ENCODE peak calls at places on chromosomes 5 and 9, in five cellular contexts. O is OCI-LY7; R is cardiac muscle cell; M is CD4-positive, alpha-beta T cell; B is suprapubic skin. A is an unnamed sample.

GRCh38 chr9:3468407-3469205 is 57.2 kb downstream of the RFX3 start:
- DNase-seq in O (no peak), B (no peak), R (no peak), M (no peak), A (no peak)

GRCh38 chr9:132756214-132756799 is 86.0 kb downstream of the GTF3C4 start:
- DNase-seq in B (peak), R (peak), M (no peak), O (no peak), A (no peak)

GRCh38 chr5:112720576-112720975 is 17.1 kb upstream of the APC start:
- DNase-seq in R (no peak), M (no peak), B (no peak), O (no peak), A (no peak)

GRCh38 chr9:130118841-130119520 is 53.2 kb upstream of the NCS1 start:
- DNase-seq in O (no peak), M (no peak), B (no peak), R (no peak), A (no peak)

GRCh38 chr9:124283232-124283814 is 25.6 kb downstream of the NEK6 start:
- DNase-seq in M (no peak), O (no peak), B (no peak), R (no peak), A (no peak)

GRCh38 chr9:92064711-92065110 is 50.5 kb downstream of the SPTLC1 start:
- DNase-seq in O (no peak), M (no peak), B (no peak), R (no peak), A (no peak)

GRCh38 chr9:136095028-136095494 is at the start of gene NACC2:
- DNase-seq in R (peak), M (no peak), B (no peak), O (no peak), A (peak)

GRCh38 chr5:39371367-39371635 is 7.0 kb upstream of the C9 start:
- DNase-seq in R (no peak), B (no peak), M (no peak), O (no peak), A (no peak)

GRCh38 chr9:123162359-123163345 is 105.7 kb downstream of the STRBP start:
- DNase-seq in B (no peak), O (no peak), M (no peak), R (no peak), A (no peak)

DNA sequence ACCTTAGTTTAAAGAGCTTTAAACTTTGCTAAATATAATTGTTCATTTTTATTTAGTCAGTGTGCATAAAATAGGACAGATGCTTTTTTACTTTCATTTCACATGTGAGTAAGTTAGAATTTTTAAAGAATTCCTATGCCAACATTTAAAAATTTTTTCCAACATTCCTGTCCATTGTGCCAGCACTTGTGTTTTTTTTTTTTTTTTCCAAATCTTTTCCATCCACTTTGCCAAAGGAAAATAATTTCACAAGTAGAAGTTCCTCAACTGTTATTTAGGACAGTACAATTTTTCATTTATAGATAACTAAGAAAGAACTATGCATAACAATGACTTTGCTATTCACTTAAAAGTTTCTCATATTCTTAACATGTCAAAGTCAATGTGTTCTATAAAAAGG is 189.5 kb downstream of the ADAMTS6 start:
- DNase-seq in R (no peak), M (no peak), O (no peak), B (no peak), A (no peak)
- H3K27ac ChIP-seq in R (no peak), M (no peak), O (no peak), B (no peak), A (no peak)

DNA sequence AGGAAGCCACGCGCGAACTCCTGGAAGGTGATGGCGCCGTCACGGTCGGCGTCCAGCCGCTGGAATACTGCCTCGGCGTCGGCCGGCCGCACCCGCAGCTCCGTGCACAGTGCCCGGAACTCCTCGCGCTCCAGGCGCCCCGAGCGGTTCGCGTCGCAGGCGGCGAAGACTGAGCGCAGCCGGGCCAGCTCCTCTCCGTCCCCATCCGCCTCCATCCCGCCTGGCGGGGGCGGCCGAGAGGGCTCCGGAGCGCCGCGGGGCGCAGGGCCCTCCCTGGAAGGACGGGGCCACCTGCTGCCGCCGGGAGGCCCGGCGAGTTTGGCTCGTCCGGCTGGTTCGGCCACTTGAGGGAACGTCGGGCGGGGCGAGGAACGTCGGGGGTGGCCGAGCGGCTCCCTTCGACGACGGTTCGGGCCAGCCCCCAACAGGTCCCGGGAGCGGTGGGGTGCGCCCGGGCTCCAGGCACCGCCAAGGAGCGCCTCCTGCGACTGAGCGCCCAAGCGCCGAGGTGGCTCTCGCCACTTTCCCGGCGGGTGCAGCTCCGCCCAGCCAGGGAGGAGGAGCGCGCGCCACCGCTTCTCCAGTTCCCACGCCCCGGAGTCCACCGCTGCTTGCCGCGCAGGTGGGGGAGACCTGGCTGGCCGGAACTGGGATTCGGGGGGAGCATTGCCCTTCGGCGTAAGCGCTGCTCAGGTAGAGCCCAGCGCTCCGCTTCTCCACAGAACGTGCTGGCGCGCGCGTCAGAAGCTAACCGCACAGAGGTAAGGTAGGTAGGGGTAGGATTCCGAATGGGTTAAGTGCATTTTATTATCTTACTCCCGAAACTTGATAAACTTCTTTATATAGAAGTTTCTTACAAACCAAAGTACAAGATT is at the start of gene RASEF:
- DNase-seq in R (peak), O (no peak), M (no peak), B (no peak), A (no peak)
- H3K27ac ChIP-seq in R (no peak), O (no peak), M (no peak), B (peak), A (no peak)

GRCh38 chr9:37953204-37953774 is 49.4 kb upstream of the SLC25A51 start:
- DNase-seq in M (no peak), B (no peak), O (no peak), R (no peak), A (no peak)

GRCh38 chr9:37953775-37954437 is 50.0 kb upstream of the SLC25A51 start:
- DNase-seq in B (no peak), M (no peak), O (no peak), R (no peak), A (no peak)

GRCh38 chr9:37952731-37953130 is 48.8 kb upstream of the SLC25A51 start:
- DNase-seq in B (no peak), R (no peak), M (no peak), O (no peak), A (no peak)

GRCh38 chr9:37950561-37950960 is 46.6 kb upstream of the SLC25A51 start:
- DNase-seq in B (no peak), O (no peak), M (no peak), R (no peak), A (no peak)

DNA sequence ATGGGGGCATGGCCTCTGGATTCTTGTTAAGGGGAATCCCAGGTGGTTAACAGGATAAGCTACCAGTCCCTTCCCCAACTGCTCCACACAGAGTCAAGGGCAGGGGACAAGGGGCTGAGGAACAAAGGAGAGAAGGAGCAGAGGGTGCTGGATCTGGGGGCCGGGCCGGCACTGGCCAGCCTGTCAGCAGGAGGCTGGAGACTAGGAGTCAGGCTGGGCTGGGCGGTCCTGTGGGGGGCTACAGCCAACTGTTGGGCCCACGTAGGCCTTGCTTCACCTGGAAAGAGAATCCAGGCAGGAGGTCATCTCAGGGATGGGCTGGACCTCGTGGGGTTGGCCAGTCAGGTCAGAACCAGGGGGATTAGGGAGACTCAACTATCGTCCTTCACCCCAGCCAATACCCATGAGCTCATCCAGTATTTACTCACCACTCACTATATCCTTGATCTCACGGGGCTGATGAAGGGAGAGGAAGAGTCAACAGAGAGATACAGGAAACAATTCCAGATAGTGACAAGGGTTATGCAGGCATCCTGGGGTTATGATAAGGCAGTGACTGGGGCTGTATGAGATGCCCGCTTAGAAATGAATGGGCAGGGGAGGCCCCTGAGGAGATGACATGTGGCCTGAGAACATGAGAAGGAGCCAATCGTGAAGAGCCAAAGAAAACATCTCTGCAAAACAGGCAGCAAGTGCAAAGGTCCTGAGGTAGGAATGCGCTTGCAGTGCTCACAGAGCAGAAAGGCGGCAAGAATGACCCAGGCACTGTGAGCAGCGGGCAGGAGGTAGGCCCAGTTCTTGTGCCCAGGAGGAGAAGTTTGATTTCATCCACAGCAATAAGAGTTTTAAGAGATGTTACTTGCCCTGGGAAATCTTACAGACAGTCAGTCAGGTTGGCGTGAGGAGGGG is 48.0 kb upstream of the SLC25A51 start:
- DNase-seq in M (no peak), B (no peak), R (no peak), O (no peak), A (no peak)
- H3K27ac ChIP-seq in M (no peak), B (no peak), R (no peak), O (no peak), A (no peak)

DNA sequence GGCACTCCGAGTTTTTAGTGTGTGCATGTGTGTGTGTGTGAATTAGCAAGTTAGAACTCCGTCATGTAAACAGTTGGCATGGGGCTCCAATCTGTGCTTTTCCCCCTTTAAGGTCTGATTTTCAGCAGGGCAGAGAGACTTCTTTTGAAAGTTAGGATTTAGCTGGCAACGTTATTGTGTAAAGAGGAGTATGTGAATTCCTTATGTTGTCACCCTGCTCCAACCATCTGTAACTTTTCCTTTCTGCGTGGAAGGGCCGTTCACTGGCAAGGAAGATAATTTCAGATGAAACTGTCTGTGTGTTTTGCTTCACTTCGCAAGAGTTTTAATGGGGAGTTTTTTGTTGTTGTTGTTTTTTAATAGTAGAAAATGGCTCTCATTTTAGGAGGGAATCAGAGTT is 342 bp downstream of the SGCD start:
- DNase-seq in O (no peak), R (no peak), M (no peak), B (no peak), A (no peak)
- H3K27ac ChIP-seq in O (no peak), R (peak), M (no peak), B (peak), A (peak)

GRCh38 chr5:175672976-175673648 is 15.2 kb downstream of the HRH2 start:
- DNase-seq in M (no peak), B (no peak), R (no peak), O (no peak), A (no peak)
- H3K27ac ChIP-seq in M (no peak), B (no peak), R (peak), O (no peak), A (no peak)

DNA sequence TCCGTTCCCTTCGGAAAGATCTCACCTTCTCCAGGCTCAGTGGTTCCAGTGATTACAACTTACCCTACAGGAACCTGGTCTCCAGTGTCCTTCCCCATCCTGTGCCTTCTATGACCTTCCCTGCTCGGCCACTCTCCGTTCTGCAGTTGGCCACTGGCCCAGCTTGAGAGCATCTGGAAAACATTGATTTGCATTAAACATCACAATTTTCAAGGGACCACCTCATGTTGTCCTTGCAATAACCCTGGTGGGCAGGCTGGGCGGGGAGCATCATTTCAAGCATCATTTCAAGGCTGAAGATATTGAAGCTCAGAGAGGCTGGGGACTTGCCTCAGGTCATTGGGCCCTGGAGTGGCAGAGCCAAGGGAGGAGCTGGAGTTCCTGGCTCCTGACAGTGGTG is 177.4 kb downstream of the SEC61B start:
- DNase-seq in R (no peak), M (no peak), O (no peak), B (no peak), A (no peak)
- H3K27ac ChIP-seq in R (no peak), M (no peak), O (no peak), B (no peak), A (no peak)

DNA sequence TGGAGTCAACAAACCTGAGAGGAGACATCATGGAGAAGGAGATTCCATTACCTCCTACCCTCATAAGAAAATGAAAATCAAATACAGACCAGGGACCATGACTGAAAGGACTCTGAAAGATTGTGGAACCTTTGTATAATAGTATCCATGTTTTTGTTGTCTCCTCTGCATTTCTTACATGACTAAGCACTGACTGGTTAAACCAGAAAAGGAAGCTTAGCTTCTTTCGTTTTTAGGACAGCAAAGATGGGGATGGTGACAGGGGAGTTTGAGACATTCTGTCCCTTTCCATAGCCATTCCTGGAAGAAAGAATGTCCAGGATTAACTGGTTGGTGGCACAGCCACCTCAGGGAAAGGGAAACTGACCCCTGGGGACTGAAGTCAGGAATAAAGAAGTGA is 22.2 kb downstream of the ITGA1 start:
- DNase-seq in R (no peak), O (no peak), M (no peak), B (no peak), A (no peak)
- H3K27ac ChIP-seq in R (no peak), O (no peak), M (no peak), B (no peak), A (peak)

GRCh38 chr5:134538296-134538695 is 12.8 kb downstream of the JADE2 start:
- DNase-seq in B (no peak), M (no peak), R (no peak), O (no peak), A (no peak)

GRCh38 chr5:134540747-134541733 is 15.6 kb downstream of the JADE2 start:
- DNase-seq in B (no peak), O (no peak), M (no peak), R (no peak), A (no peak)

GRCh38 chr5:134541736-134542376 is 16.4 kb downstream of the JADE2 start:
- DNase-seq in O (no peak), M (no peak), B (no peak), R (peak), A (peak)

GRCh38 chr5:134537297-134537696 is 11.8 kb downstream of the JADE2 start:
- DNase-seq in R (no peak), B (no peak), M (no peak), O (no peak), A (no peak)

DNA sequence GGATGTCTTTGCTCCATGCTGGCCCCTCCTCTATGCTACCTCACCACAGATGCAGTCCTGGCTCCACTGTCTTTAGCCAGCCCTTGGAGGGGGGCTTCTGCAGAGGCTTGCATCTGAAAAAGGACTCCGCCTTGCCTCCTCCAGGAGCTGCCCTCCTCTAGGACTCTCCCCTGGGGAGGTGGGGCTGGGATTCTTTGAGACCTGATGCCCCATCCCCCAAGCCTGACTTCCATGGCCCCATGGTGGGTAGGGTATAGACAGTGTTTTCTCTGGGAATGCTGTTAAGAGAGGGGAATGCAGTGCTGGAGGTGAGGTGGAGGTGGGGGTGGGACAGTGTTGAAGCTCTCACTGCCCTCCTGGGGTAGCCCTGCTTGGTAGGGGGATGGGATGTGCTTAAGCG is 14.3 kb downstream of the JADE2 start:
- DNase-seq in B (no peak), O (no peak), M (no peak), R (no peak), A (no peak)
- H3K27ac ChIP-seq in B (no peak), O (peak), M (no peak), R (no peak), A (no peak)

GRCh38 chr5:139186752-139187326 is 11.3 kb downstream of the SIL1 start:
- DNase-seq in B (no peak), O (no peak), R (no peak), M (no peak), A (no peak)
- H3K27ac ChIP-seq in B (no peak), O (no peak), R (no peak), M (no peak), A (no peak)

A was measured in heart right ventricle.